ENCODE peak calls at places on chromosome 11, in four cellular contexts. One of them, this sample, is unnamed.

GRCh38 chr11:72570893-72571741 is 103.1 kb downstream of the PDE2A start:
- DNase-seq in GM23248: no peak
- DNase-seq in mucosa of descending colon: no peak
- DNase-seq in testis: no peak
- DNase-seq in this sample: no peak

GRCh38 chr11:85628771-85629341 is 463 bp downstream of the TMEM126B start:
- DNase-seq in GM23248: peak
- DNase-seq in mucosa of descending colon: peak
- DNase-seq in testis: no peak
- DNase-seq in this sample: no peak

GRCh38 chr11:35855685-35856084 is 88.2 kb upstream of the LDLRAD3 start:
- DNase-seq in GM23248: no peak
- DNase-seq in mucosa of descending colon: no peak
- DNase-seq in testis: peak
- DNase-seq in this sample: no peak

GRCh38 chr11:9708544-9708943 is 44.7 kb downstream of the SWAP70 start:
- DNase-seq in GM23248: peak
- DNase-seq in mucosa of descending colon: no peak
- DNase-seq in testis: no peak
- DNase-seq in this sample: no peak

GRCh38 chr11:123393312-123393927 is 36.6 kb upstream of the GRAMD1B start:
- DNase-seq in GM23248: no peak
- DNase-seq in mucosa of descending colon: no peak
- DNase-seq in testis: no peak
- DNase-seq in this sample: no peak

GRCh38 chr11:110750100-110750499 is 37.9 kb upstream of the ARHGAP20 start:
- DNase-seq in GM23248: no peak
- DNase-seq in mucosa of descending colon: no peak
- DNase-seq in testis: no peak
- DNase-seq in this sample: no peak

GRCh38 chr11:20762980-20763379 is 93.6 kb downstream of the NELL1 start:
- DNase-seq in GM23248: no peak
- DNase-seq in mucosa of descending colon: no peak
- DNase-seq in testis: no peak
- DNase-seq in this sample: no peak

GRCh38 chr11:88181776-88182175 is 6.5 kb upstream of the RAB38 start:
- DNase-seq in GM23248: no peak
- DNase-seq in mucosa of descending colon: no peak
- DNase-seq in testis: no peak
- DNase-seq in this sample: no peak

GRCh38 chr11:44382118-44382517 is 72.2 kb upstream of the ALX4 start:
- DNase-seq in GM23248: no peak
- DNase-seq in mucosa of descending colon: no peak
- DNase-seq in testis: no peak
- DNase-seq in this sample: no peak

GRCh38 chr11:114162719-114163123 is 103.2 kb downstream of the ZBTB16 start:
- DNase-seq in GM23248: peak
- DNase-seq in mucosa of descending colon: peak
- DNase-seq in testis: peak
- DNase-seq in this sample: peak

GRCh38 chr11:19803506-19803998 is 90.9 kb downstream of the NAV2 start:
- DNase-seq in GM23248: no peak
- DNase-seq in mucosa of descending colon: peak
- DNase-seq in testis: no peak
- DNase-seq in this sample: no peak

GRCh38 chr11:39817248-39817647 is 1642.2 kb downstream of the LRRC4C start:
- DNase-seq in GM23248: no peak
- DNase-seq in mucosa of descending colon: no peak
- DNase-seq in testis: peak
- DNase-seq in this sample: no peak

DNA sequence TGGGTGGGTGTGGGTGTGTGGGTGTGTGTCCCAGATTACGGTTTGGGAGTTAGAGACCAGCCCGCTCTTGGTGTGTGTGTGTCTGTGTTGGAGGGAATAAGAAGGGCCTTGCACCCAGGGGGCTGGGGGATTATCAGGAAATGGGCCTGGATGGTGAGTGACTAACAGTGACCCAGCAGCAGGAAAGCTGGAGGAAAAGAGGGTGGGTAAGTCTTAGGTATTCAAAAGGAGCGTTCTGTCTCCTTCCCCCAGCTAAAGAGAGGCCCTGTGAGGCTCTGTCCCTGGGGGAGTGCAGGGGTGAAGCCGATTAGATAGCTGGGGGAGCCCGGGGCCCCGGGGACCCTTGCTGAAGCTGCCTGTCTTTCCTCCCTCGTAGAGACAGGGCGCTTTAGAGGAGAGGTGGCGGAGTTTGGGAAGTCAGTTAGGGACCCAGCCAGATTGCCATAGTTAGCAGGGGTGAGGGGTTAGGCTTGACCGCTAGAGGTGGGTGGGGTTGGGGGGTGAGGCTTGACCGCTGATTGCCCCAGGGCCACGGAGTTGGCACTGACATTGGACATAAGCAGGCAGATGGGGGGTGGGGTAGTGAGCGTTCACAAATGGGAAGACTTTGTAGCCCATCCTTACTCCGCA is 1.5 kb downstream of the OAF start:
- DNase-seq in GM23248: peak
- DNase-seq in mucosa of descending colon: no peak
- DNase-seq in testis: no peak
- DNase-seq in this sample: peak
- H3K4me3 ChIP-seq in GM23248: peak
- H3K4me3 ChIP-seq in mucosa of descending colon: no peak
- H3K4me3 ChIP-seq in testis: peak
- H3K4me3 ChIP-seq in this sample: peak

DNA sequence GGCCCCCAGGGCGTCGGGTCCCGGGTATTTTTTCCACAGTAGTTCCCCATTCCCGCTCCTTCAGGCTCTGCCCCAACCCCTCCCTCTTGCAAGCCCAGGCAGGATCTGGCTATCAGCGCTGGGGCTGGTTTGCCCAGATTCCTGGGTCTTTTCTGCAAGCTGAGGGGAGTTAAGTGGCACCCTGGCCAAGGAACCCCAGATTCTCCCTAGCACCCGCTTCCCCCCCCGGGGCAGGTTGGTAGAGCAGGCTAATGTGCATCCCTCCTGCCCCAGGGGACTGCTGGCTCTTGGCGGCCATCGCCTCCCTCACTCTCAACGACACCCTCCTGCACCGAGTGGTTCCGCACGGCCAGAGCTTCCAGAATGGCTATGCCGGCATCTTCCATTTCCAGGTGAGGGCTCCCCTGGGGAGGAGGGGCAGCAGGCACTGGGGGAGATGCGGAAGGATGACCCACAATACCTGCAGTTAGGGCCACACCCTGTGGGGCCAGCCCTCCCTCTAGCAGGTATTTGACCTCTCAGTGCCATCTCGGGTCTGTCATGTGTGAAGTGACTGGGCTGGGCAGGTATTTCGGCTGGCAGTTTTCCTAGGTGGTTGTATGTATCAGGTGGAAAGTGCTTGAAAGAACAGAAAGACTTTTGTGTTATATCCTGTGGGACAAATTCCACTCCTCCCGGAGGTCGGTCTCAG is 1.6 kb downstream of the CAPN1 start:
- DNase-seq in GM23248: no peak
- DNase-seq in mucosa of descending colon: peak
- DNase-seq in testis: no peak
- DNase-seq in this sample: no peak
- H3K4me3 ChIP-seq in GM23248: peak
- H3K4me3 ChIP-seq in mucosa of descending colon: no peak
- H3K4me3 ChIP-seq in testis: no peak
- H3K4me3 ChIP-seq in this sample: no peak

DNA sequence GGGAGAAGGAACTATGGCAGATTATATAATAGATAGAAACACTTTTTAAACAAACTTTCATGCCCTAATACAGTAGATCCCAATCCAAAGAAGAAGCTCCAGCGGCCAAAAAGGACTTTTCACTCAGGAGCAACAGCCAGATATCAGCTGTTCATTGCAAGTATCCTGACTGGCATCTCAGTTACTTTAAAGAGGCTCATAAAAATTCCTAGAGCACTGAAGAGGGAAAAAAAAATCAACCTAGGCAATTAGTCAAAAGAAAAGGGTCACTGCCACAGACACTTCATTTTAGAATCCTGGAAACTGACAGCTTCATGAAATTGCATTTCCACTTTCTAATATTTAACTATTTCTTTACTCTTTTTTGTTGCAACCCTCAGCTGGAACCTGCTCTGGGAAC is 170.6 kb upstream of the SOX6 start:
- DNase-seq in GM23248: no peak
- DNase-seq in mucosa of descending colon: no peak
- DNase-seq in testis: no peak
- DNase-seq in this sample: no peak
- H3K4me3 ChIP-seq in GM23248: no peak
- H3K4me3 ChIP-seq in mucosa of descending colon: no peak
- H3K4me3 ChIP-seq in testis: no peak
- H3K4me3 ChIP-seq in this sample: no peak

DNA sequence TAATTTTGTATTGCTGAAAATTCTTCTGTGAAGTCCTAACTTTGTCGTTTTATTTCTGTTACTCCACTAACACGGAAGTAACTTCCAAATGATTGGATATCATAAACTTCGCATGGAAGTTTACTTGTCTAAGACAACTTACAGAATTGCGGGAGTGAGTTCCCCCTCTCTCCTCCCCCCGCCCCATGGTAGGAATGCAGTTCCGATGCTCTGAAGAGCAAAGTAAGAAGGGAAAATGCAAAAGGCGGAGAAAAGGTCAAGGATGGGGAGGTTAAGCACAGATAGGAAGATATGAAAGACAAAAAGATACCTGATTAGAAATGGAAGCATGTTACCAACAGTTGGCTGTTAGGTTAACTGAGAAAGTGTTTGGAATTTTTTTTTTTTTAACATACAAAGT is 1.3 kb downstream of the EIF3M start:
- DNase-seq in GM23248: peak
- DNase-seq in mucosa of descending colon: no peak
- DNase-seq in testis: no peak
- DNase-seq in this sample: no peak
- H3K4me3 ChIP-seq in GM23248: peak
- H3K4me3 ChIP-seq in mucosa of descending colon: no peak
- H3K4me3 ChIP-seq in testis: peak
- H3K4me3 ChIP-seq in this sample: peak

This sample was measured in MG63.